ENCODE peak calls at places on chromosomes 4 and X, in six cellular contexts. P is MM.1S, F is activated gamma-delta T cell treated with Interleukin-2 at 50 U/mL for 16 hours, M is memory B cell, O is D341Med, U is NCI-H2081. G is an unnamed sample.

GRCh38 chr4:162931257-162931648 is 235.4 kb downstream of the NAF1 start:
- DNase-seq in O (no peak), P (no peak), M (no peak), U (no peak), F (no peak), G (no peak)

GRCh38 chr4:99763635-99764101 is 53.0 kb upstream of the DAPP1 start:
- DNase-seq in P (no peak), U (no peak), M (no peak), O (no peak), F (no peak), G (no peak)

GRCh38 chr4:973431-974397 is at the start of gene DGKQ:
- DNase-seq in M (peak; percentile 80), U (peak; percentile 37), P (no peak), F (peak; percentile 87), O (peak; percentile 99), G (peak; percentile 15)

GRCh38 chrX:67610282-67610681 is 66.5 kb downstream of the AR start:
- DNase-seq in M (no peak), F (no peak), U (no peak), P (peak; percentile 54), O (no peak), G (no peak)

GRCh38 chr4:55754754-55755350 is 64.7 kb upstream of the EXOC1L start:
- DNase-seq in O (no peak), F (no peak), U (no peak), P (no peak), M (no peak), G (no peak)

GRCh38 chrX:53074987-53075386 is 7.2 kb upstream of the TSPYL2 start:
- DNase-seq in M (no peak), O (no peak), P (no peak), F (no peak), U (no peak), G (no peak)

GRCh38 chr4:184448828-184449227 is 25.5 kb downstream of the IRF2 start:
- DNase-seq in U (no peak), M (no peak), O (no peak), F (no peak), P (peak; percentile 94), G (no peak)

GRCh38 chrX:134520860-134521390 is 61.0 kb downstream of the HPRT1 start:
- DNase-seq in O (peak; percentile 48), F (no peak), M (no peak), P (peak; percentile 57), U (peak; percentile 62), G (peak; percentile 6)

GRCh38 chrX:39772057-39772832 is 325.5 kb downstream of the BCOR start:
- DNase-seq in F (peak; percentile 32), O (no peak), P (peak; percentile 61), U (no peak), M (no peak), G (peak; percentile 6)

GRCh38 chrX:19303216-19303880 is 40.4 kb upstream of the PDHA1 start:
- DNase-seq in P (no peak), U (no peak), O (no peak), F (no peak), M (no peak), G (no peak)

GRCh38 chr4:87093443-87094123 is 126.8 kb downstream of the KLHL8 start:
- DNase-seq in F (peak; percentile 22), P (peak; percentile 54), O (peak; percentile 75), M (peak; percentile 35), U (peak; percentile 63), G (peak; percentile 24)

GRCh38 chr4:65983062-65983461 is 312.8 kb upstream of the EPHA5 start:
- DNase-seq in P (no peak), U (no peak), M (no peak), F (no peak), O (no peak), G (no peak)

GRCh38 chr4:152778656-152779512 is 646 bp downstream of the TIGD4 start:
- DNase-seq in F (peak; percentile 10), M (peak; percentile 23), P (peak; percentile 50), U (peak; percentile 32), O (peak; percentile 47), G (peak; percentile 8)

GRCh38 chr4:152258804-152259708 is 276.8 kb downstream of the FBXW7 start:
- DNase-seq in M (no peak), P (no peak), U (no peak), F (no peak), O (no peak), G (no peak)

GRCh38 chrX:12956704-12957541 is 18.0 kb upstream of the TMSB4X start:
- DNase-seq in U (no peak), P (peak; percentile 88), M (peak; percentile 46), O (no peak), F (peak; percentile 64), G (peak; percentile 48)

GRCh38 chr4:109827672-109828071 is at the start of gene RRH:
- DNase-seq in P (no peak), F (no peak), U (no peak), O (no peak), M (no peak), G (no peak)